ENCODE peak calls at places on chromosomes 16 and 17, in five cellular contexts. T, E, X, P and M are unnamed samples.

GRCh38 chr17:64081802-64082799 is 47.8 kb downstream of the ERN1 start:
- DNase-seq in E (peak), P (peak), X (no peak), T (peak), M (no peak)

GRCh38 chr17:62797959-62798358 is 10.2 kb downstream of the MARCHF10 start:
- DNase-seq in X (no peak), P (no peak), T (no peak), E (no peak), M (no peak)

GRCh38 chr16:35754391-35755369 is 2295.3 kb downstream of the TP53TG3F start:
- DNase-seq in X (no peak), E (no peak), P (no peak), T (no peak), M (no peak)

GRCh38 chr17:17849147-17849820 is 12.5 kb upstream of the SREBF1 start:
- DNase-seq in E (no peak), T (peak), X (peak), P (no peak), M (peak)

GRCh38 chr17:21272881-21273839 is 11.4 kb upstream of the MAP2K3 start:
- DNase-seq in E (peak), T (no peak), X (no peak), P (no peak), M (no peak)

GRCh38 chr17:42699415-42699740 is 17.0 kb downstream of the CNTNAP1 start:
- DNase-seq in E (no peak), X (no peak), P (no peak), T (no peak), M (no peak)

GRCh38 chr16:50360033-50360778 is 8.6 kb downstream of the BRD7 start:
- DNase-seq in T (no peak), X (no peak), E (peak), P (no peak), M (no peak)

GRCh38 chr16:53756329-53756996 is 52.5 kb downstream of the FTO start:
- DNase-seq in X (no peak), P (no peak), E (no peak), T (no peak), M (no peak)